ENCODE peak calls at places on chromosome 14, in six cellular contexts. D, X, A, U, N and I are unnamed samples.

GRCh38 chr14:106586098-106586704 is 1059.8 kb downstream of the TMEM121 start:
- DNase-seq in D (no peak), X (peak), A (no peak), U (peak), N (no peak), I (no peak)

GRCh38 chr14:95157987-95158712 is 821 bp upstream of the DICER1 start:
- DNase-seq in D (peak), X (no peak), A (no peak), U (peak), N (no peak), I (no peak)

GRCh38 chr14:101783260-101784016 is 21.9 kb downstream of the PPP2R5C start:
- DNase-seq in D (no peak), X (no peak), A (no peak), U (no peak), N (no peak), I (no peak)

GRCh38 chr14:56874375-56874774 is 64.1 kb upstream of the OTX2 start:
- DNase-seq in D (peak), X (no peak), A (no peak), U (peak), N (no peak), I (peak)

GRCh38 chr14:94349276-94349675 is 26.1 kb upstream of the SERPINA6 start:
- DNase-seq in D (no peak), X (no peak), A (no peak), U (no peak), N (no peak), I (no peak)

GRCh38 chr14:104305511-104306449 is 167.4 kb downstream of the KIF26A start:
- DNase-seq in D (no peak), X (no peak), A (no peak), U (no peak), N (no peak), I (no peak)

GRCh38 chr14:74959596-74960180 is 4.3 kb upstream of the PGF start:
- DNase-seq in D (no peak), X (no peak), A (no peak), U (no peak), N (no peak), I (no peak)

GRCh38 chr14:98122527-98122926 is 1149.5 kb downstream of the BCL11B start:
- DNase-seq in D (no peak), X (no peak), A (no peak), U (no peak), N (no peak), I (no peak)

GRCh38 chr14:70714055-70714550 is 72.4 kb downstream of the TTC9 start:
- DNase-seq in D (peak), X (no peak), A (peak), U (peak), N (peak), I (peak)

GRCh38 chr14:91858536-91859275 is 8.6 kb downstream of the TC2N start:
- DNase-seq in D (no peak), X (no peak), A (peak), U (peak), N (peak), I (no peak)

GRCh38 chr14:93263416-93263815 is 56.4 kb downstream of the UBR7 start:
- DNase-seq in D (no peak), X (no peak), A (peak), U (no peak), N (no peak), I (no peak)

GRCh38 chr14:33509927-33510535 is 440.8 kb downstream of the EGLN3 start:
- DNase-seq in D (no peak), X (no peak), A (peak), U (no peak), N (peak), I (no peak)

GRCh38 chr14:101965145-101965531 is 765 bp downstream of the DYNC1H1 start:
- DNase-seq in D (peak), X (peak), A (peak), U (peak), N (peak), I (peak)

GRCh38 chr14:75443203-75443969 is 15.6 kb downstream of the JDP2 start:
- DNase-seq in D (no peak), X (no peak), A (peak), U (no peak), N (no peak), I (no peak)

GRCh38 chr14:51458563-51458955 is 193.2 kb upstream of the FRMD6 start:
- DNase-seq in D (no peak), X (no peak), A (peak), U (no peak), N (no peak), I (no peak)

GRCh38 chr14:98592611-98593170 is 679.3 kb downstream of the BCL11B start:
- DNase-seq in D (no peak), X (no peak), A (no peak), U (no peak), N (no peak), I (no peak)

GRCh38 chr14:71607056-71607455 is 325.2 kb upstream of the RGS6 start:
- DNase-seq in D (no peak), X (no peak), A (no peak), U (no peak), N (no peak), I (no peak)

GRCh38 chr14:90168425-90169105 is 87.8 kb upstream of the PSMC1 start:
- DNase-seq in D (no peak), X (no peak), A (peak), U (no peak), N (no peak), I (no peak)

GRCh38 chr14:87261621-87262020 is 731.4 kb downstream of the GALC start:
- DNase-seq in D (no peak), X (no peak), A (no peak), U (no peak), N (no peak), I (no peak)

GRCh38 chr14:76981670-76982069 is 46.8 kb downstream of the IRF2BPL start:
- DNase-seq in D (no peak), X (no peak), A (no peak), U (no peak), N (no peak), I (no peak)

GRCh38 chr14:72946491-72946890 is 20.2 kb downstream of the DCAF4 start:
- DNase-seq in D (no peak), X (no peak), A (no peak), U (no peak), N (no peak), I (no peak)

GRCh38 chr14:42000450-42000849 is 393.8 kb downstream of the LRFN5 start:
- DNase-seq in D (no peak), X (no peak), A (no peak), U (no peak), N (no peak), I (no peak)

GRCh38 chr14:50964683-50965390 is 20.6 kb upstream of the PYGL start:
- DNase-seq in D (no peak), X (no peak), A (peak), U (no peak), N (peak), I (no peak)

GRCh38 chr14:36656769-36657408 is 4.8 kb upstream of the PAX9 start:
- DNase-seq in D (no peak), X (no peak), A (no peak), U (peak), N (no peak), I (no peak)

GRCh38 chr14:24439830-24440605 is 2.6 kb downstream of the SDR39U1 start:
- DNase-seq in D (no peak), X (no peak), A (peak), U (no peak), N (no peak), I (no peak)

GRCh38 chr14:34453226-34453625 is 8.8 kb downstream of the SPTSSA start:
- DNase-seq in D (no peak), X (no peak), A (no peak), U (no peak), N (no peak), I (no peak)

GRCh38 chr14:33317675-33318074 is 379.0 kb downstream of the NPAS3 start:
- DNase-seq in D (no peak), X (no peak), A (no peak), U (no peak), N (no peak), I (no peak)

GRCh38 chr14:103033744-103034143 is 23.6 kb downstream of the CDC42BPB start:
- DNase-seq in D (no peak), X (no peak), A (no peak), U (no peak), N (no peak), I (no peak)

GRCh38 chr14:93481758-93482157 is 51.0 kb downstream of the UNC79 start:
- DNase-seq in D (no peak), X (no peak), A (peak), U (no peak), N (no peak), I (no peak)

GRCh38 chr14:92846162-92846897 is 52.2 kb downstream of the GOLGA5 start:
- DNase-seq in D (no peak), X (no peak), A (peak), U (peak), N (peak), I (no peak)

GRCh38 chr14:65704850-65705249 is 292.3 kb downstream of the FUT8 start:
- DNase-seq in D (no peak), X (no peak), A (peak), U (no peak), N (peak), I (no peak)

GRCh38 chr14:103172921-103173320 is 49.7 kb downstream of the TNFAIP2 start:
- DNase-seq in D (no peak), X (no peak), A (no peak), U (no peak), N (no peak), I (no peak)

DNA sequence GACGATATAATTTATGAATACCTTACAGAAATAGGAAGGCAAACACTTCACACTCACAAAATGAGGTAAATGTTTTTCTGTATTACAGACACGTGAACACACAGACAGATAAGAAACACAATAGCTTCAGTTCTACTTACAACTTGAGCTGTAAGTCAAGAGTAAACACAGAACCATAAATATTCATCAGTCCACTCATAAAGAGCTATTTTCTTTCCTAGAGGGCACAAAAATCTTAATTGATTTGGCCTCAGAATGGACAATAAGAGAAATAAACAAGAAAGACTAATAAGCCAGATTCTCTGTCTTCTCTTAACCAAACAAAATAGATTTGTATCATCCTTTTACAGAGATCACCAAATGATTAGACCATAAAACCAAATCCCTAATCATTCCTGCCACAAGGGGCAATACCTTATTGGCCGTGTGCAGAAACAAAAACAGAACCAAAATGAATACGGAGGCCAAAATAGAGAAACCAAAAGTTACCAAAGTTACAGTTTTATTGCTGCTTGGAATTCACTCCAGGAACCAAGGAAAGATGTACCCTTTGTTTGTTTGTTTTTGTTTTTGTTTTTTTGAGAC is 38.1 kb upstream of the GARIN2 start:
- DNase-seq in D (no peak), X (no peak), A (peak), U (no peak), N (no peak), I (no peak)
- TF ChIP-seq CTCF in D (peak), X (no peak), A (peak), U (no peak), N (peak), I (peak)

DNA sequence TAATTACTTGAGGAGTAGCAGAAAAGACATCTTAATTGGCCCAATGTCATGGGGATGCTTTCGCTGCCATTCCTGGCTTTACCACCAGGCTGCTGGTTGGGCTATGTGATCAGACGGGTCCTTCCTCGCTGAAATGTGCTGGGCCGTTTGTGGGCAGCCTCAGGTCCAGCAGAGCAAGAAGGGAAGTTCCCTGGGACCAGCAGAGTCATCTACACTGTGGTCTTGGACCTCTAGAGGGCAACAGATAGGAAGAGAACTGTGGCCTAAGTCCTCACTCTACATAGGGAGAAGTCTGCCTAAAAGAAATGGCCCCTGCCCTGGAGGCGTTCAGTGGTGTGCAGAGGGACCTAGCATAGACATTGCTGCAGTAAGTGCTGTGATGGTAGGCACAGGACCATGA is 10.9 kb downstream of the EVL start:
- DNase-seq in D (peak), X (peak), A (peak), U (peak), N (peak), I (no peak)
- TF ChIP-seq CTCF in D (peak), X (peak), A (peak), U (peak), N (peak), I (peak)

GRCh38 chr14:68084256-68084655 is 264.7 kb downstream of the RAD51B start:
- DNase-seq in D (no peak), X (no peak), A (peak), U (no peak), N (peak), I (no peak)
- TF ChIP-seq CTCF in D (no peak), X (peak), A (peak), U (no peak), N (no peak), I (peak)

DNA sequence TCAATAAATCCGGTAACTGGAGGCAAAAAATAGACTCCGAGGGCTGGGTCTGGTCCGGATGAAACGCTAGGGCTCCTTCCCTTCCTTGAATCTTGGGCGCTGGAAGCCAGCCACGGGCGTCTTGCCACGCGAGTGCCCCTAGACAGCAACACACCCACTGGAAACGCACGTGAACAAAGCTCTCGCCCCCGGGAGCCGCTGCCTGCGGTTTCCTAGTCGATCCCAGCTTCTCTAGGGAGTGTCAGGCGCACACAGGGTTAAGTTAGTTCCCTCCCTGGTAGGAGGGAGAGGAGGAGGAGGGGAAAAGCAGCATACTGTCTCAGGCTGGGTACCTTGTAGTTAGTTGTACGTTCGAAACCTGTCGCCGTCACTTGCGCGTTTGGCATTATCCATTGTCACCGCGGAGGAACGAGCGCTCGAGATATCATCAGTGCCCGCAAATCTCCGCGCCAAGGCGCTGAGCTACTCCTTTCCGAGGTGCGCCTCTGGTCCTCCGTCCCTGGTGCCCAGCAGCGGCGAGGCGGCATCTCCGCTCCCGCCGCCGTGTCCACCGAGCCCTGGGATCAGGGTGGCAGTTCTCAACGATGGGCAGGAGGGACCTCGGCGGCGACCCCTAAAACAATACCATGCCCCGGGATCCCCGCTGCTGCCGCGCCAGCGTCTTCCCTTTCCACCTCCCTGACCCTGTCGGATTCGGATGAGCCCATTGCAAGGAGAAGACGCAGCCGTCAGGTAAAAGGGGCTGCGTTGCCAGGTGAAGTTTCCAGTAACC is at the start of gene FLRT2:
- DNase-seq in D (peak), X (peak), A (peak), U (no peak), N (peak), I (peak)
- TF ChIP-seq CTCF in D (no peak), X (no peak), A (no peak), U (no peak), N (no peak), I (no peak)